ENCODE peak calls at places on chromosomes 7 and 10, in five cellular contexts. Y is uterus; F is A549; V is breast epithelium; S is CD8-positive, alpha-beta memory T cell. T is an unnamed sample.
A peak's percentile ranks its signal among the peaks of the same experiment; 100 is the strongest.

GRCh38 chr10:12649017-12649586 is 299.8 kb downstream of the CAMK1D start:
- DNase-seq in S (no peak), Y (no peak), F (no peak), V (no peak), T (no peak)

GRCh38 chr7:102469351-102469971 is 4.7 kb downstream of the LRWD1 start:
- DNase-seq in V (no peak), F (no peak), Y (no peak), S (no peak), T (no peak)

GRCh38 chr7:90262438-90262837 is 17.5 kb downstream of the CFAP69 start:
- DNase-seq in S (no peak), F (peak; percentile 42), Y (no peak), V (no peak), T (peak; percentile 65)

GRCh38 chr7:32890010-32890552 is 1.5 kb downstream of the KBTBD2 start:
- DNase-seq in S (no peak), F (peak; percentile 33), V (no peak), Y (no peak), T (peak; percentile 17)

GRCh38 chr10:3755440-3756359 is 29.3 kb downstream of the KLF6 start:
- DNase-seq in F (peak; percentile 29), S (no peak), Y (no peak), V (no peak), T (no peak)

GRCh38 chr7:85114342-85114741 is 72.5 kb downstream of the SEMA3D start:
- DNase-seq in S (no peak), F (no peak), V (no peak), Y (no peak), T (no peak)

GRCh38 chr10:46268076-46268881 is 18.5 kb upstream of the ANTXRL start:
- DNase-seq in F (no peak), Y (no peak), V (no peak), S (no peak), T (no peak)

GRCh38 chr7:47537716-47538640 is 43.9 kb downstream of the TNS3 start:
- DNase-seq in V (no peak), Y (no peak), F (no peak), S (no peak), T (no peak)

GRCh38 chr7:18511351-18511750 is 15.8 kb downstream of the HDAC9 start:
- DNase-seq in F (no peak), Y (no peak), S (no peak), V (no peak), T (no peak)

GRCh38 chr10:29435809-29436501 is 147.1 kb downstream of the LYZL1 start:
- DNase-seq in F (no peak), Y (no peak), S (no peak), V (no peak), T (no peak)

GRCh38 chr10:131652416-131652815 is 248.4 kb upstream of the PPP2R2D start:
- DNase-seq in Y (no peak), S (no peak), V (no peak), F (no peak), T (no peak)

GRCh38 chr7:75983471-75984129 is 10.8 kb downstream of the TMEM120A start:
- DNase-seq in F (no peak), Y (peak; percentile 17), V (no peak), S (no peak), T (no peak)

GRCh38 chr10:110706690-110707098 is 62.6 kb downstream of the RBM20 start:
- DNase-seq in F (no peak), V (no peak), S (no peak), Y (no peak), T (peak; percentile 57)

GRCh38 chr7:6232534-6232933 is 39.9 kb downstream of the CYTH3 start:
- DNase-seq in F (no peak), V (no peak), Y (no peak), S (no peak), T (no peak)

GRCh38 chr10:133158756-133159610 is 1.0 kb upstream of the KNDC1 start:
- DNase-seq in F (peak; percentile 50), V (peak; percentile 50), Y (peak; percentile 22), S (no peak), T (peak; percentile 36)

GRCh38 chr7:45869426-45869825 is 3.5 kb downstream of the CCDC201 start:
- DNase-seq in F (peak; percentile 32), Y (no peak), S (no peak), V (no peak), T (no peak)

GRCh38 chr10:31345886-31346285 is 26.9 kb downstream of the ZEB1 start:
- DNase-seq in V (no peak), S (no peak), F (no peak), Y (no peak), T (no peak)

GRCh38 chr7:150716939-150717338 is 526 bp downstream of the GIMAP1 start:
- DNase-seq in F (no peak), S (no peak), Y (no peak), V (no peak), T (no peak)

GRCh38 chr7:111090834-111091233 is at the start of gene LRRN3:
- DNase-seq in S (no peak), Y (no peak), V (no peak), F (no peak), T (no peak)

GRCh38 chr7:111089822-111090426 is 1.0 kb upstream of the LRRN3 start:
- DNase-seq in V (no peak), S (no peak), Y (no peak), F (peak; percentile 55), T (peak; percentile 58)

GRCh38 chr7:111092406-111093160 is 1.7 kb downstream of the LRRN3 start:
- DNase-seq in F (no peak), V (no peak), Y (no peak), S (no peak), T (no peak)

GRCh38 chr7:111094387-111094786 is 3.5 kb downstream of the LRRN3 start:
- DNase-seq in V (no peak), F (no peak), S (no peak), Y (no peak), T (no peak)

GRCh38 chr7:111091623-111092370 is 870 bp downstream of the LRRN3 start:
- DNase-seq in Y (no peak), V (no peak), S (no peak), F (no peak), T (no peak)
- H3K4me3 ChIP-seq in Y (peak overlapping the region; percentile 28), V (peak overlapping the region; percentile 42), S (peak overlapping the region; percentile 16), F (no peak overlapping the region), T (no peak overlapping the region)

GRCh38 chr10:92405006-92405924 is 114.3 kb downstream of the MARCHF5 start:
- DNase-seq in F (no peak), S (no peak), V (no peak), Y (no peak), T (no peak)
- H3K27ac ChIP-seq in F (no peak overlapping the region), S (no peak overlapping the region), V (no peak overlapping the region), Y (no peak overlapping the region), T (no peak overlapping the region)

GRCh38 chr10:35349389-35349915 is 13.1 kb downstream of the CCNY start:
- DNase-seq in S (no peak), Y (no peak), V (no peak), F (no peak), T (no peak)
- H3K4me1 ChIP-seq in S (peaks cover 64% of the 10 kb centered on the region), Y (peaks cover 10% of the 10 kb centered on the region), V (no peaks in the 10 kb centered on the region), F (peaks cover 8% of the 10 kb centered on the region), T (peaks cover 44% of the 10 kb centered on the region)

GRCh38 chr7:120740348-120740747 is 117.6 kb downstream of the TSPAN12 start:
- DNase-seq in F (no peak), Y (no peak), V (no peak), S (no peak), T (no peak)
- H3K4me3 ChIP-seq in F (no peak overlapping the region), Y (no peak overlapping the region), V (peak overlapping the region; percentile 3), S (no peak overlapping the region), T (no peak overlapping the region)

GRCh38 chr7:39683216-39683845 is 60.0 kb downstream of the RALA start:
- DNase-seq in Y (no peak), F (peak; percentile 2), V (no peak), S (no peak), T (no peak)

GRCh38 chr7:39691821-39692220 is 68.4 kb downstream of the RALA start:
- DNase-seq in F (no peak), S (no peak), V (no peak), Y (no peak), T (no peak)

GRCh38 chr7:39688611-39689485 is 65.5 kb downstream of the RALA start:
- DNase-seq in V (no peak), F (peak; percentile 24), Y (no peak), S (no peak), T (no peak)

GRCh38 chr7:39682042-39682441 is 58.7 kb downstream of the RALA start:
- DNase-seq in F (no peak), Y (no peak), V (no peak), S (no peak), T (no peak)

GRCh38 chr7:39686261-39686924 is 63.0 kb downstream of the RALA start:
- DNase-seq in Y (no peak), V (no peak), F (no peak), S (no peak), T (no peak)
- H3K27ac ChIP-seq in Y (no peak overlapping the region), V (no peak overlapping the region), F (no peak overlapping the region), S (no peak overlapping the region), T (no peak overlapping the region)

T was measured in A673.